ENCODE peak calls at places on chromosomes 2 and 18, in seven cellular contexts. One of them, this sample, is unnamed.

GRCh38 chr2:240169486-240170353 is 29.3 kb upstream of the OTOS start:
- DNase-seq in skeletal muscle cell: no peak
- DNase-seq in stimulated activated CD4-positive, alpha-beta T cell treated with anti-CD3 and anti-CD28 coated beads, Interleukin-12 subunit alpha, Interleukin-12 subunit beta, amount 100 ng/mL, for 48 hours: no peak
- DNase-seq in stimulated activated CD8-positive, alpha-beta memory T cell treated with anti-CD3 and anti-CD28 coated beads, Interleukin-15, amount 100 ng/mL, for 24 hours: no peak
- DNase-seq in B cell: no peak
- DNase-seq in NCI-H510A treated with DMSO at 0.1 percent for 48 hours: no peak
- DNase-seq in SJCRH30: no peak
- DNase-seq in this sample: no peak

GRCh38 chr2:12816379-12817306 is 99.9 kb downstream of the TRIB2 start:
- DNase-seq in stimulated activated CD4-positive, alpha-beta T cell treated with anti-CD3 and anti-CD28 coated beads, Interleukin-12 subunit alpha, Interleukin-12 subunit beta, amount 100 ng/mL, for 48 hours: no peak
- DNase-seq in skeletal muscle cell: no peak
- DNase-seq in NCI-H510A treated with DMSO at 0.1 percent for 48 hours: no peak
- DNase-seq in stimulated activated CD8-positive, alpha-beta memory T cell treated with anti-CD3 and anti-CD28 coated beads, Interleukin-15, amount 100 ng/mL, for 24 hours: no peak
- DNase-seq in B cell: no peak
- DNase-seq in SJCRH30: no peak
- DNase-seq in this sample: no peak

GRCh38 chr2:240619506-240620148 is 5.7 kb upstream of the GPR35 start:
- DNase-seq in stimulated activated CD4-positive, alpha-beta T cell treated with anti-CD3 and anti-CD28 coated beads, Interleukin-12 subunit alpha, Interleukin-12 subunit beta, amount 100 ng/mL, for 48 hours: no peak
- DNase-seq in B cell: no peak
- DNase-seq in NCI-H510A treated with DMSO at 0.1 percent for 48 hours: no peak
- DNase-seq in skeletal muscle cell: no peak
- DNase-seq in SJCRH30: no peak
- DNase-seq in stimulated activated CD8-positive, alpha-beta memory T cell treated with anti-CD3 and anti-CD28 coated beads, Interleukin-15, amount 100 ng/mL, for 24 hours: no peak
- DNase-seq in this sample: no peak

GRCh38 chr2:207091928-207092327 is 73.8 kb downstream of the KLF7 start:
- DNase-seq in B cell: no peak
- DNase-seq in stimulated activated CD8-positive, alpha-beta memory T cell treated with anti-CD3 and anti-CD28 coated beads, Interleukin-15, amount 100 ng/mL, for 24 hours: no peak
- DNase-seq in stimulated activated CD4-positive, alpha-beta T cell treated with anti-CD3 and anti-CD28 coated beads, Interleukin-12 subunit alpha, Interleukin-12 subunit beta, amount 100 ng/mL, for 48 hours: no peak
- DNase-seq in skeletal muscle cell: no peak
- DNase-seq in NCI-H510A treated with DMSO at 0.1 percent for 48 hours: no peak
- DNase-seq in SJCRH30: no peak
- DNase-seq in this sample: no peak

GRCh38 chr18:39773656-39774055 is 2181.4 kb upstream of the PIK3C3 start:
- DNase-seq in NCI-H510A treated with DMSO at 0.1 percent for 48 hours: no peak
- DNase-seq in stimulated activated CD8-positive, alpha-beta memory T cell treated with anti-CD3 and anti-CD28 coated beads, Interleukin-15, amount 100 ng/mL, for 24 hours: no peak
- DNase-seq in B cell: no peak
- DNase-seq in stimulated activated CD4-positive, alpha-beta T cell treated with anti-CD3 and anti-CD28 coated beads, Interleukin-12 subunit alpha, Interleukin-12 subunit beta, amount 100 ng/mL, for 48 hours: no peak
- DNase-seq in skeletal muscle cell: peak
- DNase-seq in SJCRH30: no peak
- DNase-seq in this sample: no peak

GRCh38 chr2:228699888-228700287 is 518.4 kb upstream of the SPHKAP start:
- DNase-seq in SJCRH30: no peak
- DNase-seq in B cell: no peak
- DNase-seq in stimulated activated CD8-positive, alpha-beta memory T cell treated with anti-CD3 and anti-CD28 coated beads, Interleukin-15, amount 100 ng/mL, for 24 hours: no peak
- DNase-seq in stimulated activated CD4-positive, alpha-beta T cell treated with anti-CD3 and anti-CD28 coated beads, Interleukin-12 subunit alpha, Interleukin-12 subunit beta, amount 100 ng/mL, for 48 hours: no peak
- DNase-seq in skeletal muscle cell: no peak
- DNase-seq in NCI-H510A treated with DMSO at 0.1 percent for 48 hours: no peak
- DNase-seq in this sample: no peak

GRCh38 chr2:54560146-54560881 is 104.2 kb downstream of the SPTBN1 start:
- DNase-seq in stimulated activated CD4-positive, alpha-beta T cell treated with anti-CD3 and anti-CD28 coated beads, Interleukin-12 subunit alpha, Interleukin-12 subunit beta, amount 100 ng/mL, for 48 hours: no peak
- DNase-seq in NCI-H510A treated with DMSO at 0.1 percent for 48 hours: no peak
- DNase-seq in SJCRH30: no peak
- DNase-seq in B cell: peak
- DNase-seq in stimulated activated CD8-positive, alpha-beta memory T cell treated with anti-CD3 and anti-CD28 coated beads, Interleukin-15, amount 100 ng/mL, for 24 hours: no peak
- DNase-seq in skeletal muscle cell: peak
- DNase-seq in this sample: no peak

GRCh38 chr18:36009214-36009613 is 36.7 kb downstream of the RMP24 start:
- DNase-seq in B cell: no peak
- DNase-seq in NCI-H510A treated with DMSO at 0.1 percent for 48 hours: no peak
- DNase-seq in skeletal muscle cell: no peak
- DNase-seq in stimulated activated CD4-positive, alpha-beta T cell treated with anti-CD3 and anti-CD28 coated beads, Interleukin-12 subunit alpha, Interleukin-12 subunit beta, amount 100 ng/mL, for 48 hours: no peak
- DNase-seq in SJCRH30: no peak
- DNase-seq in stimulated activated CD8-positive, alpha-beta memory T cell treated with anti-CD3 and anti-CD28 coated beads, Interleukin-15, amount 100 ng/mL, for 24 hours: no peak
- DNase-seq in this sample: no peak

GRCh38 chr2:161237397-161238263 is 70.6 kb upstream of the PSMD14 start:
- DNase-seq in NCI-H510A treated with DMSO at 0.1 percent for 48 hours: peak
- DNase-seq in stimulated activated CD8-positive, alpha-beta memory T cell treated with anti-CD3 and anti-CD28 coated beads, Interleukin-15, amount 100 ng/mL, for 24 hours: no peak
- DNase-seq in stimulated activated CD4-positive, alpha-beta T cell treated with anti-CD3 and anti-CD28 coated beads, Interleukin-12 subunit alpha, Interleukin-12 subunit beta, amount 100 ng/mL, for 48 hours: no peak
- DNase-seq in skeletal muscle cell: no peak
- DNase-seq in B cell: peak
- DNase-seq in SJCRH30: peak
- DNase-seq in this sample: peak

GRCh38 chr18:62165583-62165982 is 21.3 kb downstream of the PIGN start:
- DNase-seq in stimulated activated CD8-positive, alpha-beta memory T cell treated with anti-CD3 and anti-CD28 coated beads, Interleukin-15, amount 100 ng/mL, for 24 hours: no peak
- DNase-seq in SJCRH30: no peak
- DNase-seq in NCI-H510A treated with DMSO at 0.1 percent for 48 hours: no peak
- DNase-seq in stimulated activated CD4-positive, alpha-beta T cell treated with anti-CD3 and anti-CD28 coated beads, Interleukin-12 subunit alpha, Interleukin-12 subunit beta, amount 100 ng/mL, for 48 hours: no peak
- DNase-seq in B cell: no peak
- DNase-seq in skeletal muscle cell: no peak
- DNase-seq in this sample: no peak